ENCODE peak calls at places on chromosomes 13 and 19, in seven cellular contexts. One of them, this sample, is unnamed.

GRCh38 chr13:24899601-24900000 is 135.6 kb downstream of the RNF17 start:
- DNase-seq in stimulated activated CD8-positive, alpha-beta memory T cell treated with anti-CD3 and anti-CD28 coated beads, Interleukin-4, amount 100 ng/mL, for 1 hour: no peak
- DNase-seq in choroid plexus epithelial cell: peak; percentile 48
- DNase-seq in hepatocyte: no peak
- DNase-seq in NK-92 treated with Interleukin-12 subunit alpha and Interleukin-12 subunit beta, amount 100 ng/mL, for 24 hours: no peak
- DNase-seq in EL: peak; percentile 16
- DNase-seq in psoas muscle: no peak
- DNase-seq in this sample: no peak

GRCh38 chr19:13817615-13818371 is 22.6 kb downstream of the ZSWIM4 start:
- DNase-seq in choroid plexus epithelial cell: no peak
- DNase-seq in EL: no peak
- DNase-seq in psoas muscle: no peak
- DNase-seq in hepatocyte: peak; percentile 81
- DNase-seq in stimulated activated CD8-positive, alpha-beta memory T cell treated with anti-CD3 and anti-CD28 coated beads, Interleukin-4, amount 100 ng/mL, for 1 hour: no peak
- DNase-seq in NK-92 treated with Interleukin-12 subunit alpha and Interleukin-12 subunit beta, amount 100 ng/mL, for 24 hours: no peak
- DNase-seq in this sample: peak; percentile 94

GRCh38 chr13:113049521-113049941 is 56.1 kb upstream of the F7 start:
- DNase-seq in psoas muscle: no peak
- DNase-seq in EL: no peak
- DNase-seq in choroid plexus epithelial cell: no peak
- DNase-seq in NK-92 treated with Interleukin-12 subunit alpha and Interleukin-12 subunit beta, amount 100 ng/mL, for 24 hours: no peak
- DNase-seq in stimulated activated CD8-positive, alpha-beta memory T cell treated with anti-CD3 and anti-CD28 coated beads, Interleukin-4, amount 100 ng/mL, for 1 hour: no peak
- DNase-seq in hepatocyte: no peak
- DNase-seq in this sample: no peak

GRCh38 chr13:66703597-66703996 is 526.5 kb downstream of the PCDH9 start:
- DNase-seq in choroid plexus epithelial cell: no peak
- DNase-seq in EL: no peak
- DNase-seq in psoas muscle: no peak
- DNase-seq in NK-92 treated with Interleukin-12 subunit alpha and Interleukin-12 subunit beta, amount 100 ng/mL, for 24 hours: no peak
- DNase-seq in stimulated activated CD8-positive, alpha-beta memory T cell treated with anti-CD3 and anti-CD28 coated beads, Interleukin-4, amount 100 ng/mL, for 1 hour: no peak
- DNase-seq in hepatocyte: no peak
- DNase-seq in this sample: no peak

GRCh38 chr13:95301135-95301946 is at the start of gene ABCC4:
- DNase-seq in hepatocyte: peak; percentile 90
- DNase-seq in stimulated activated CD8-positive, alpha-beta memory T cell treated with anti-CD3 and anti-CD28 coated beads, Interleukin-4, amount 100 ng/mL, for 1 hour: no peak
- DNase-seq in psoas muscle: peak; percentile 69
- DNase-seq in EL: peak; percentile 79
- DNase-seq in NK-92 treated with Interleukin-12 subunit alpha and Interleukin-12 subunit beta, amount 100 ng/mL, for 24 hours: peak; percentile 71
- DNase-seq in choroid plexus epithelial cell: peak; percentile 59
- DNase-seq in this sample: peak; percentile 67

GRCh38 chr13:75079226-75079625 is 402.7 kb downstream of the TBC1D4 start:
- DNase-seq in psoas muscle: no peak
- DNase-seq in EL: peak; percentile 54
- DNase-seq in stimulated activated CD8-positive, alpha-beta memory T cell treated with anti-CD3 and anti-CD28 coated beads, Interleukin-4, amount 100 ng/mL, for 1 hour: no peak
- DNase-seq in NK-92 treated with Interleukin-12 subunit alpha and Interleukin-12 subunit beta, amount 100 ng/mL, for 24 hours: no peak
- DNase-seq in choroid plexus epithelial cell: peak; percentile 41
- DNase-seq in hepatocyte: no peak
- DNase-seq in this sample: no peak

GRCh38 chr13:30618186-30618937 is 642 bp downstream of the USPL1 start:
- DNase-seq in hepatocyte: peak; percentile 25
- DNase-seq in stimulated activated CD8-positive, alpha-beta memory T cell treated with anti-CD3 and anti-CD28 coated beads, Interleukin-4, amount 100 ng/mL, for 1 hour: no peak
- DNase-seq in psoas muscle: no peak
- DNase-seq in EL: no peak
- DNase-seq in NK-92 treated with Interleukin-12 subunit alpha and Interleukin-12 subunit beta, amount 100 ng/mL, for 24 hours: no peak
- DNase-seq in choroid plexus epithelial cell: peak; percentile 21
- DNase-seq in this sample: peak; percentile 23

GRCh38 chr13:112346173-112346898 is 29.8 kb upstream of the SPACA7 start:
- DNase-seq in EL: peak; percentile 5
- DNase-seq in choroid plexus epithelial cell: no peak
- DNase-seq in stimulated activated CD8-positive, alpha-beta memory T cell treated with anti-CD3 and anti-CD28 coated beads, Interleukin-4, amount 100 ng/mL, for 1 hour: no peak
- DNase-seq in NK-92 treated with Interleukin-12 subunit alpha and Interleukin-12 subunit beta, amount 100 ng/mL, for 24 hours: no peak
- DNase-seq in psoas muscle: no peak
- DNase-seq in hepatocyte: peak; percentile 18
- DNase-seq in this sample: no peak

GRCh38 chr13:40666905-40667621 is 622 bp upstream of the FOXO1 start:
- DNase-seq in psoas muscle: peak; percentile 54
- DNase-seq in hepatocyte: peak; percentile 77
- DNase-seq in EL: no peak
- DNase-seq in NK-92 treated with Interleukin-12 subunit alpha and Interleukin-12 subunit beta, amount 100 ng/mL, for 24 hours: peak; percentile 52
- DNase-seq in choroid plexus epithelial cell: no peak
- DNase-seq in stimulated activated CD8-positive, alpha-beta memory T cell treated with anti-CD3 and anti-CD28 coated beads, Interleukin-4, amount 100 ng/mL, for 1 hour: peak; percentile 13
- DNase-seq in this sample: no peak